ENCODE peak calls at places on chromosomes 5 and 9, in five cellular contexts. One of them, this sample, is unnamed.

GRCh38 chr5:82931110-82931509 is 146.1 kb downstream of the TMEM167A start:
- DNase-seq in ovary: no peak
- DNase-seq in HCT116: no peak
- DNase-seq in CD4-positive, CD25-positive, alpha-beta regulatory T cell: no peak
- DNase-seq in neural progenitor cell: no peak
- DNase-seq in this sample: no peak

GRCh38 chr5:132294728-132295504 is 722 bp downstream of the SLC22A4 start:
- DNase-seq in CD4-positive, CD25-positive, alpha-beta regulatory T cell: peak; percentile 28
- DNase-seq in ovary: peak; percentile 71
- DNase-seq in HCT116: peak; percentile 27
- DNase-seq in neural progenitor cell: peak; percentile 64
- DNase-seq in this sample: peak; percentile 46

GRCh38 chr9:103152473-103152872 is 157.3 kb downstream of the CYLC2 start:
- DNase-seq in ovary: no peak
- DNase-seq in CD4-positive, CD25-positive, alpha-beta regulatory T cell: no peak
- DNase-seq in HCT116: no peak
- DNase-seq in neural progenitor cell: peak; percentile 10
- DNase-seq in this sample: no peak

GRCh38 chr5:32057157-32058096 is 116.7 kb downstream of the GOLPH3 start:
- DNase-seq in HCT116: peak; percentile 15
- DNase-seq in ovary: no peak
- DNase-seq in CD4-positive, CD25-positive, alpha-beta regulatory T cell: no peak
- DNase-seq in neural progenitor cell: no peak
- DNase-seq in this sample: no peak

GRCh38 chr5:11384441-11385250 is 519.6 kb downstream of the CTNND2 start:
- DNase-seq in ovary: peak; percentile 49
- DNase-seq in CD4-positive, CD25-positive, alpha-beta regulatory T cell: no peak
- DNase-seq in HCT116: no peak
- DNase-seq in neural progenitor cell: peak; percentile 55
- DNase-seq in this sample: no peak

GRCh38 chr5:37900692-37901091 is 60.9 kb upstream of the GDNF start:
- DNase-seq in neural progenitor cell: peak; percentile 5
- DNase-seq in HCT116: peak; percentile 10
- DNase-seq in ovary: peak; percentile 50
- DNase-seq in CD4-positive, CD25-positive, alpha-beta regulatory T cell: no peak
- DNase-seq in this sample: peak; percentile 79

GRCh38 chr5:33381243-33381642 is 59.5 kb upstream of the TARS1 start:
- DNase-seq in neural progenitor cell: no peak
- DNase-seq in HCT116: no peak
- DNase-seq in ovary: no peak
- DNase-seq in CD4-positive, CD25-positive, alpha-beta regulatory T cell: no peak
- DNase-seq in this sample: no peak

GRCh38 chr9:6307551-6308096 is 20.6 kb upstream of the TPD52L3 start:
- DNase-seq in HCT116: no peak
- DNase-seq in CD4-positive, CD25-positive, alpha-beta regulatory T cell: no peak
- DNase-seq in neural progenitor cell: no peak
- DNase-seq in ovary: no peak
- DNase-seq in this sample: no peak

GRCh38 chr9:31590091-31590490 is 794.4 kb upstream of the ACO1 start:
- DNase-seq in HCT116: no peak
- DNase-seq in ovary: no peak
- DNase-seq in neural progenitor cell: no peak
- DNase-seq in CD4-positive, CD25-positive, alpha-beta regulatory T cell: no peak
- DNase-seq in this sample: no peak

GRCh38 chr9:79662553-79662956 is 90.8 kb downstream of the TLE4 start:
- DNase-seq in CD4-positive, CD25-positive, alpha-beta regulatory T cell: no peak
- DNase-seq in HCT116: no peak
- DNase-seq in neural progenitor cell: peak; percentile 92
- DNase-seq in ovary: no peak
- DNase-seq in this sample: no peak

GRCh38 chr9:122125891-122126331 is 32.8 kb upstream of the TTLL11 start:
- DNase-seq in ovary: no peak
- DNase-seq in HCT116: no peak
- DNase-seq in CD4-positive, CD25-positive, alpha-beta regulatory T cell: no peak
- DNase-seq in neural progenitor cell: no peak
- DNase-seq in this sample: no peak

GRCh38 chr9:121349009-121349408 is 21.0 kb downstream of the STOM start:
- DNase-seq in CD4-positive, CD25-positive, alpha-beta regulatory T cell: no peak
- DNase-seq in neural progenitor cell: no peak
- DNase-seq in ovary: no peak
- DNase-seq in HCT116: no peak
- DNase-seq in this sample: no peak

GRCh38 chr9:7533376-7534090 is 266.0 kb downstream of the DMAC1 start:
- DNase-seq in neural progenitor cell: no peak
- DNase-seq in ovary: no peak
- DNase-seq in CD4-positive, CD25-positive, alpha-beta regulatory T cell: no peak
- DNase-seq in HCT116: no peak
- DNase-seq in this sample: no peak

GRCh38 chr9:70490478-70490877 is 76.0 kb upstream of the KLF9 start:
- DNase-seq in HCT116: no peak
- DNase-seq in CD4-positive, CD25-positive, alpha-beta regulatory T cell: no peak
- DNase-seq in neural progenitor cell: no peak
- DNase-seq in ovary: no peak
- DNase-seq in this sample: no peak

GRCh38 chr9:136665704-136666363 is 3.1 kb downstream of the EGFL7 start:
- DNase-seq in HCT116: no peak
- DNase-seq in neural progenitor cell: peak; percentile 70
- DNase-seq in ovary: no peak
- DNase-seq in CD4-positive, CD25-positive, alpha-beta regulatory T cell: no peak
- DNase-seq in this sample: no peak

GRCh38 chr5:58407042-58407709 is 52.7 kb downstream of the PLK2 start:
- DNase-seq in ovary: no peak
- DNase-seq in HCT116: no peak
- DNase-seq in CD4-positive, CD25-positive, alpha-beta regulatory T cell: no peak
- DNase-seq in neural progenitor cell: no peak
- DNase-seq in this sample: no peak

GRCh38 chr9:4553951-4554381 is 63.7 kb downstream of the SLC1A1 start:
- DNase-seq in ovary: no peak
- DNase-seq in HCT116: no peak
- DNase-seq in CD4-positive, CD25-positive, alpha-beta regulatory T cell: no peak
- DNase-seq in neural progenitor cell: no peak
- DNase-seq in this sample: no peak

GRCh38 chr5:67880876-67881275 is 334.7 kb upstream of the PIK3R1 start:
- DNase-seq in neural progenitor cell: peak; percentile 13
- DNase-seq in ovary: no peak
- DNase-seq in HCT116: no peak
- DNase-seq in CD4-positive, CD25-positive, alpha-beta regulatory T cell: no peak
- DNase-seq in this sample: no peak

GRCh38 chr5:80054682-80055081 is 19.5 kb downstream of the THBS4 start:
- DNase-seq in ovary: no peak
- DNase-seq in CD4-positive, CD25-positive, alpha-beta regulatory T cell: no peak
- DNase-seq in neural progenitor cell: no peak
- DNase-seq in HCT116: no peak
- DNase-seq in this sample: no peak

GRCh38 chr5:98173334-98173733 is 600.1 kb upstream of the RGMB start:
- DNase-seq in ovary: no peak
- DNase-seq in HCT116: no peak
- DNase-seq in CD4-positive, CD25-positive, alpha-beta regulatory T cell: no peak
- DNase-seq in neural progenitor cell: no peak
- DNase-seq in this sample: no peak

GRCh38 chr5:40985501-40985900 is 76.2 kb downstream of the C7 start:
- DNase-seq in CD4-positive, CD25-positive, alpha-beta regulatory T cell: no peak
- DNase-seq in neural progenitor cell: no peak
- DNase-seq in ovary: no peak
- DNase-seq in HCT116: no peak
- DNase-seq in this sample: no peak

GRCh38 chr5:40984884-40985283 is 75.6 kb downstream of the C7 start:
- DNase-seq in neural progenitor cell: no peak
- DNase-seq in CD4-positive, CD25-positive, alpha-beta regulatory T cell: no peak
- DNase-seq in ovary: no peak
- DNase-seq in HCT116: no peak
- DNase-seq in this sample: no peak

GRCh38 chr5:40988761-40989510 is 79.6 kb downstream of the C7 start:
- DNase-seq in ovary: no peak
- DNase-seq in HCT116: no peak
- DNase-seq in neural progenitor cell: no peak
- DNase-seq in CD4-positive, CD25-positive, alpha-beta regulatory T cell: no peak
- DNase-seq in this sample: no peak

GRCh38 chr5:40987349-40987748 is 78.1 kb downstream of the C7 start:
- DNase-seq in CD4-positive, CD25-positive, alpha-beta regulatory T cell: no peak
- DNase-seq in HCT116: no peak
- DNase-seq in neural progenitor cell: no peak
- DNase-seq in ovary: no peak
- DNase-seq in this sample: no peak

GRCh38 chr5:40986666-40987065 is 77.4 kb downstream of the C7 start:
- DNase-seq in ovary: no peak
- DNase-seq in CD4-positive, CD25-positive, alpha-beta regulatory T cell: no peak
- DNase-seq in HCT116: no peak
- DNase-seq in neural progenitor cell: no peak
- DNase-seq in this sample: no peak
- H3K4me1 ChIP-seq in ovary: peaks cover 5% of the 10 kb centered on the region
- H3K4me1 ChIP-seq in CD4-positive, CD25-positive, alpha-beta regulatory T cell: no peaks in the 10 kb centered on the region
- H3K4me1 ChIP-seq in HCT116: no peaks in the 10 kb centered on the region
- H3K4me1 ChIP-seq in neural progenitor cell: no peaks in the 10 kb centered on the region
- H3K4me1 ChIP-seq in this sample: peaks cover 15% of the 10 kb centered on the region

GRCh38 chr5:53010819-53011218 is 21.7 kb downstream of the ITGA2 start:
- DNase-seq in CD4-positive, CD25-positive, alpha-beta regulatory T cell: no peak
- DNase-seq in neural progenitor cell: no peak
- DNase-seq in ovary: no peak
- DNase-seq in HCT116: no peak
- DNase-seq in this sample: no peak

GRCh38 chr5:53011233-53011632 is 22.1 kb downstream of the ITGA2 start:
- DNase-seq in CD4-positive, CD25-positive, alpha-beta regulatory T cell: no peak
- DNase-seq in HCT116: no peak
- DNase-seq in neural progenitor cell: no peak
- DNase-seq in ovary: no peak
- DNase-seq in this sample: no peak

GRCh38 chr5:53008751-53009150 is 19.6 kb downstream of the ITGA2 start:
- DNase-seq in ovary: no peak
- DNase-seq in neural progenitor cell: no peak
- DNase-seq in CD4-positive, CD25-positive, alpha-beta regulatory T cell: no peak
- DNase-seq in HCT116: peak; percentile 37
- DNase-seq in this sample: no peak

GRCh38 chr5:53009816-53010215 is 20.7 kb downstream of the ITGA2 start:
- DNase-seq in neural progenitor cell: no peak
- DNase-seq in HCT116: no peak
- DNase-seq in ovary: no peak
- DNase-seq in CD4-positive, CD25-positive, alpha-beta regulatory T cell: no peak
- DNase-seq in this sample: no peak

DNA sequence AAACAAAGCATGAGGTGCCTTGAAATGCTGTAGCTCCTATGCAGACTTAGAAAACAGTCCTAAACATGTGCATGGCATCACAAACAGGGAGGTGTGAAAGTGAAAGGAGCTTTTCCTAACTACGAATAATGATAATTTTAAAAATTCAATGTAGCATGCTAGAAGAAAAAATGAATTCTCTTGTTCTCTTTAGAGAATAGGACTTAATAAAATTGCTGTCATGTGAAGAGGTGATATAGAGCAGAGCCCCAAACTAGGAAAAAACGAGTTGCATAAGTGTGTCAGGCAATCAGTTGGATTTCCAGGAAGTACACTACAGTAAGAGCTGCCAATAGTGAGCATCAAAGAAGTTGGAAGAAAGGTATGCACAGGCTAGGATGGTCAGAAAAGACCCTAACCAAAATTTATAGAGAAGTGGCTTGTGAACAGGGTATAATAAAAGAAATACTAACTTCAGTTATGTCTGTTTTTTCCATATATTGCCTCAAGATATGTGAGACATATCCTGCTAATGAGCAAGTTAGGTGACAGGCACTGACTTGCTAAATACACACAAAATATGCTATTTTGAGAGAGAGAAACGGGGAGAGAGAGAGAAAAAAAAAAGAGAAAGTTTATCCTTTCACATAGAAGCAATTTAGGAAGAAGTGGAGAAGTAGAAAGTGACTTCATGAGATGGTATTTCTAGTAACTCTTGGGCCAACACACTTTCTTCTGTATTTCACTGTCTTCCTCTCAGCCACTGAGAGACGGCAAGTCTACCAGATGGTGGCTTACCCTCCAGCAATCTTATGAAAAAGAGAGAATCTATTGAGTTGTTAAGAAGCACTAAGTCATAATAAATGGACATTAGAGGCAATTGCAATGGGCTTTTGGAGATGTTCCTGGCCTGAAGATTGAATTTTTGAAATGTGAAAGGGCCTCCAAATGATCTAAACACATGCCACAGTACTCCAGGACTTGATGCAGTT is 18.1 kb downstream of the ITGA2 start:
- DNase-seq in HCT116: no peak
- DNase-seq in CD4-positive, CD25-positive, alpha-beta regulatory T cell: no peak
- DNase-seq in neural progenitor cell: no peak
- DNase-seq in ovary: no peak
- DNase-seq in this sample: no peak
- H3K27ac ChIP-seq in HCT116: no peak overlapping the region
- H3K27ac ChIP-seq in CD4-positive, CD25-positive, alpha-beta regulatory T cell: no peak overlapping the region
- H3K27ac ChIP-seq in neural progenitor cell: no peak overlapping the region
- H3K27ac ChIP-seq in ovary: no peak overlapping the region
- H3K27ac ChIP-seq in this sample: no peak overlapping the region

DNA sequence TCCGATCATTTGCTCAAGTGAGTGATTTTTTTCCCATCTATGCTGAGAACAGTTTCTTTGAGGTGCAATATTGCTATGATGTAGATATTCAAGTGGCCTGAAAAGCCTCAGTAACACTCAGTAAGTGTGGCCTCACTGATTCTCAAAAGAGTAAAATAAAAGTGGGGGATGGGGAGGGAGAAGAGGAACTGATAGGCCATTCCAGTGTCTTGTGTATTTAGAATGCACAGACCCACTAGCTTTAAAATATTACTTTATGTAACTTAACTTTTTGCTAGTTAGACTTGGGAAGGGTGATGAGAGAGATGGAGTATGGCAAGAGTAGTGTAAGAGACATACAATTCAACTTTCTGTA is 79.5 kb upstream of the ZNF608 start:
- DNase-seq in ovary: no peak
- DNase-seq in CD4-positive, CD25-positive, alpha-beta regulatory T cell: no peak
- DNase-seq in neural progenitor cell: no peak
- DNase-seq in HCT116: no peak
- DNase-seq in this sample: no peak
- H3K4me3 ChIP-seq in ovary: no peak overlapping the region
- H3K4me3 ChIP-seq in CD4-positive, CD25-positive, alpha-beta regulatory T cell: no peak overlapping the region
- H3K4me3 ChIP-seq in neural progenitor cell: no peak overlapping the region
- H3K4me3 ChIP-seq in HCT116: no peak overlapping the region
- H3K4me3 ChIP-seq in this sample: no peak overlapping the region

GRCh38 chr5:1029270-1029944 is 20.8 kb downstream of the NKD2 start:
- DNase-seq in CD4-positive, CD25-positive, alpha-beta regulatory T cell: no peak
- DNase-seq in ovary: no peak
- DNase-seq in neural progenitor cell: no peak
- DNase-seq in HCT116: no peak
- DNase-seq in this sample: peak; percentile 5
- H3K4me1 ChIP-seq in CD4-positive, CD25-positive, alpha-beta regulatory T cell: no peaks in the 10 kb centered on the region
- H3K4me1 ChIP-seq in ovary: no peaks in the 10 kb centered on the region
- H3K4me1 ChIP-seq in neural progenitor cell: peaks cover 12% of the 10 kb centered on the region
- H3K4me1 ChIP-seq in HCT116: no peaks in the 10 kb centered on the region
- H3K4me1 ChIP-seq in this sample: peaks cover 3% of the 10 kb centered on the region

This sample was measured in left ventricle myocardium inferior.